ENCODE peak calls at places on chromosome 13, in ten cellular contexts. L is fibroblast of lung; T is CD8-positive, alpha-beta T cell; V is kidney epithelial cell; M is A549; J is prostate gland; X is heart right ventricle; Q is astrocyte of the spinal cord; G is HFF-Myc; E is endothelial cell of umbilical vein. P is an unnamed sample.

GRCh38 chr13:50936681-50937080 is 27.1 kb downstream of the RNASEH2B start:
- DNase-seq in X (no peak), E (no peak), G (no peak), T (no peak), Q (no peak), V (no peak), M (no peak), L (no peak), J (no peak), P (peak)

GRCh38 chr13:76148926-76149325 is 512.8 kb downstream of the LMO7 start:
- DNase-seq in G (no peak), M (no peak), L (peak), T (no peak), X (no peak), V (peak), J (no peak), E (no peak), Q (peak), P (peak)

GRCh38 chr13:79096099-79096498 is 310.0 kb downstream of the RBM26 start:
- DNase-seq in J (no peak), V (no peak), M (no peak), E (no peak), T (no peak), X (no peak), Q (no peak), L (no peak), G (no peak), P (no peak)

GRCh38 chr13:39411501-39411900 is 191.5 kb downstream of the LHFPL6 start:
- DNase-seq in M (no peak), E (no peak), L (peak), V (no peak), G (no peak), J (no peak), Q (no peak), X (no peak), T (no peak), P (no peak)

GRCh38 chr13:86446311-86446710 is 647.1 kb upstream of the SLITRK6 start:
- DNase-seq in E (no peak), G (no peak), L (peak), T (no peak), X (no peak), Q (peak), V (no peak), M (peak), J (no peak), P (peak)

GRCh38 chr13:63124863-63125262 is 1709.2 kb upstream of the PCDH20 start:
- DNase-seq in J (no peak), M (no peak), T (no peak), E (peak), L (peak), Q (peak), V (no peak), G (no peak), X (no peak), P (peak)

GRCh38 chr13:50484472-50485113 is 358.9 kb downstream of the DLEU7 start:
- DNase-seq in X (no peak), V (no peak), Q (no peak), E (no peak), T (no peak), J (no peak), L (peak), G (no peak), M (no peak), P (no peak)

GRCh38 chr13:19185086-19185864 is 3.7 kb upstream of the TUBA3C start:
- DNase-seq in G (no peak), L (no peak), T (peak), X (no peak), Q (no peak), J (peak), E (no peak), V (no peak), M (no peak), P (no peak)

GRCh38 chr13:57123660-57124059 is 17.1 kb upstream of the PRR20A start:
- DNase-seq in J (no peak), G (no peak), E (peak), T (no peak), X (no peak), V (no peak), Q (peak), L (peak), M (no peak), P (no peak)

GRCh38 chr13:29487466-29488454 is 107.7 kb downstream of the SLC7A1 start:
- DNase-seq in Q (no peak), M (no peak), X (no peak), J (no peak), L (no peak), V (no peak), T (no peak), E (no peak), G (no peak), P (no peak)

GRCh38 chr13:100039740-100040139 is 49.2 kb upstream of the PCCA start:
- DNase-seq in M (peak), X (no peak), Q (peak), G (no peak), L (peak), E (no peak), J (no peak), T (no peak), V (no peak), P (peak)

GRCh38 chr13:103812966-103813365 is 746.7 kb upstream of the SLC10A2 start:
- DNase-seq in X (no peak), G (no peak), T (no peak), M (no peak), Q (peak), J (no peak), L (no peak), V (no peak), E (peak), P (no peak)

GRCh38 chr13:28001049-28001448 is 12.6 kb upstream of the URAD start:
- DNase-seq in G (no peak), E (no peak), V (no peak), Q (no peak), M (no peak), J (no peak), T (no peak), L (no peak), X (no peak), P (no peak)

GRCh38 chr13:47708386-47708785 is 292.7 kb downstream of the SUCLA2 start:
- DNase-seq in T (no peak), J (no peak), V (no peak), E (no peak), Q (peak), G (peak), M (no peak), X (no peak), L (peak), P (peak)

GRCh38 chr13:32264407-32264806 is 50.8 kb downstream of the ZAR1L start:
- DNase-seq in J (no peak), V (no peak), L (peak), M (no peak), G (no peak), Q (peak), T (no peak), E (peak), X (peak), P (peak)

GRCh38 chr13:51856998-51857397 is 4.8 kb upstream of the CCDC70 start:
- DNase-seq in L (no peak), J (no peak), M (no peak), X (no peak), Q (no peak), V (no peak), T (no peak), G (no peak), E (no peak), P (no peak)

GRCh38 chr13:92974905-92975429 is 251.6 kb upstream of the GPC6 start:
- DNase-seq in Q (no peak), M (no peak), E (no peak), L (no peak), T (no peak), J (no peak), X (no peak), G (no peak), V (no peak), P (no peak)

GRCh38 chr13:112068531-112069062 is 1.6 kb downstream of the SOX1 start:
- DNase-seq in Q (no peak), T (no peak), L (no peak), E (no peak), M (no peak), V (no peak), J (no peak), X (no peak), G (no peak), P (no peak)

GRCh38 chr13:38223093-38223492 is 126.6 kb upstream of the UFM1 start:
- DNase-seq in G (no peak), T (no peak), M (no peak), E (peak), V (no peak), L (peak), X (no peak), J (no peak), Q (peak), P (peak)

GRCh38 chr13:43732726-43733125 is 54.0 kb downstream of the ENOX1 start:
- DNase-seq in T (no peak), G (no peak), Q (no peak), M (no peak), L (no peak), J (no peak), X (no peak), V (no peak), E (no peak), P (no peak)

GRCh38 chr13:109735567-109735966 is 50.8 kb downstream of the IRS2 start:
- DNase-seq in G (no peak), J (no peak), X (no peak), T (no peak), L (peak), Q (peak), E (no peak), V (no peak), M (no peak), P (no peak)

GRCh38 chr13:27967736-27968315 is 1.3 kb downstream of the CDX2 start:
- DNase-seq in G (no peak), J (no peak), T (no peak), L (no peak), X (no peak), E (no peak), V (no peak), M (no peak), Q (no peak), P (no peak)

GRCh38 chr13:26707122-26708006 is 53.2 kb downstream of the GPR12 start:
- DNase-seq in J (no peak), M (peak), G (peak), V (no peak), E (peak), T (peak), X (no peak), L (peak), Q (peak), P (peak)

GRCh38 chr13:57739791-57740190 is 108.2 kb downstream of the PCDH17 start:
- DNase-seq in Q (peak), X (no peak), L (peak), J (no peak), V (no peak), M (no peak), G (no peak), T (no peak), E (no peak), P (no peak)

GRCh38 chr13:44243198-44243852 is 130.3 kb upstream of the SERP2 start:
- DNase-seq in X (no peak), J (no peak), L (peak), T (no peak), V (peak), Q (peak), E (peak), M (no peak), G (no peak), P (peak)

GRCh38 chr13:31956944-31957644 is 74.5 kb upstream of the FRY start:
- DNase-seq in E (no peak), L (no peak), T (no peak), J (no peak), Q (no peak), V (no peak), G (no peak), M (no peak), X (no peak), P (peak)

GRCh38 chr13:42970824-42971669 is 21.0 kb downstream of the EPSTI1 start:
- DNase-seq in Q (peak), T (no peak), J (no peak), G (peak), L (peak), E (peak), X (no peak), M (peak), V (no peak), P (peak)

GRCh38 chr13:35978607-35979316 is 152.4 kb downstream of the DCLK1 start:
- DNase-seq in L (peak), T (no peak), X (no peak), M (peak), V (no peak), G (peak), Q (peak), E (peak), J (peak), P (peak)

GRCh38 chr13:80873589-80873988 is 532.7 kb upstream of the SPRY2 start:
- DNase-seq in G (no peak), V (no peak), E (no peak), M (no peak), L (peak), J (no peak), X (no peak), Q (no peak), T (no peak), P (no peak)

GRCh38 chr13:90800082-90800746 is 547.3 kb upstream of the MIR17HG start:
- DNase-seq in L (no peak), M (no peak), X (peak), T (no peak), G (no peak), V (no peak), E (no peak), J (no peak), Q (no peak), P (no peak)

GRCh38 chr13:61029064-61029463 is 386.6 kb downstream of the PCDH20 start:
- DNase-seq in M (no peak), E (no peak), X (no peak), Q (no peak), L (no peak), V (no peak), G (no peak), T (no peak), J (no peak), P (no peak)

GRCh38 chr13:113863511-113864302 is at the start of gene GAS6:
- DNase-seq in E (peak), V (no peak), Q (peak), J (peak), X (peak), M (peak), G (no peak), L (peak), T (no peak), P (peak)

GRCh38 chr13:23806874-23807522 is 82.2 kb downstream of the MIPEP start:
- DNase-seq in X (no peak), T (no peak), M (no peak), Q (no peak), V (no peak), E (no peak), L (no peak), G (no peak), J (no peak), P (no peak)

GRCh38 chr13:23811366-23812027 is 77.7 kb downstream of the MIPEP start:
- DNase-seq in V (no peak), M (no peak), L (no peak), J (no peak), G (no peak), E (no peak), Q (no peak), T (no peak), X (no peak), P (no peak)

GRCh38 chr13:23813635-23814034 is 75.6 kb downstream of the MIPEP start:
- DNase-seq in T (no peak), E (no peak), X (no peak), G (no peak), M (no peak), J (no peak), Q (no peak), V (no peak), L (no peak), P (no peak)

GRCh38 chr13:23808803-23809202 is 80.4 kb downstream of the MIPEP start:
- DNase-seq in M (no peak), E (no peak), X (no peak), L (no peak), J (no peak), G (no peak), T (no peak), Q (no peak), V (no peak), P (no peak)

GRCh38 chr13:23810842-23811241 is 78.4 kb downstream of the MIPEP start:
- DNase-seq in V (no peak), M (no peak), G (no peak), Q (no peak), J (no peak), X (no peak), T (no peak), E (no peak), L (no peak), P (no peak)
- TF ChIP-seq CTCF in V (peak), M (no peak), G (no peak), Q (peak), J (no peak), X (no peak), T (no peak), E (no peak), L (peak), P (no peak)

GRCh38 chr13:96091164-96091931 is 1.4 kb downstream of the HS6ST3 start:
- DNase-seq in M (no peak), G (no peak), X (peak), V (no peak), E (peak), L (peak), T (no peak), J (no peak), Q (peak), P (peak)
- H3K4me3 ChIP-seq in M (peak), G (no peak), X (peak), V (peak), E (no peak), L (peak), T (no peak), J (peak), Q (peak), P (peak)

GRCh38 chr13:40694426-40694825 is 28.0 kb upstream of the FOXO1 start:
- DNase-seq in Q (no peak), M (no peak), J (no peak), T (no peak), G (no peak), X (no peak), E (no peak), V (no peak), L (no peak), P (no peak)

GRCh38 chr13:40692946-40693345 is 26.5 kb upstream of the FOXO1 start:
- DNase-seq in E (peak), J (no peak), L (peak), Q (no peak), G (no peak), X (no peak), T (no peak), V (no peak), M (no peak), P (peak)

DNA sequence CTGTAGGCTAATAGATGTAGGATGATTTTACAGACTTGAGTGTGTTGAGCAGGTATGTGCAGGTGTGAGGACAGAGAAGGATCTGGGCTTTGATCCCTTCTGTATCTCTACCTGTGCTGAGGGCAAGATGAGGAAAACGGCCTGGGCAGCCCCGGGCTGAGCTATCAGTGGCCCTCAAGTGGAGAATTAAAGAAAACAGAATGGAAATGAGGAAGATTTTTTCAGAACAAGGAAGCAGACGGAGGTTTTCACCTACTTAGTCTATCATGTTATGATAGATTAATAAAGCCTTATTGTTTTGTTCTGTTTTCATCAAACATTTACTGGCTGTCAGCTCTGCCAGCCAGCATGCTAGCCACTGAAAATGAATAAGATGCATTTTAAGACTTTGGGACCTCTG is 22.3 kb upstream of the FOXO1 start:
- DNase-seq in Q (no peak), E (no peak), L (no peak), V (no peak), M (no peak), J (no peak), G (no peak), T (no peak), X (no peak), P (no peak)
- TF ChIP-seq CTCF in Q (no peak), E (no peak), L (no peak), V (no peak), M (no peak), J (no peak), G (no peak), T (no peak), X (no peak), P (no peak)

DNA sequence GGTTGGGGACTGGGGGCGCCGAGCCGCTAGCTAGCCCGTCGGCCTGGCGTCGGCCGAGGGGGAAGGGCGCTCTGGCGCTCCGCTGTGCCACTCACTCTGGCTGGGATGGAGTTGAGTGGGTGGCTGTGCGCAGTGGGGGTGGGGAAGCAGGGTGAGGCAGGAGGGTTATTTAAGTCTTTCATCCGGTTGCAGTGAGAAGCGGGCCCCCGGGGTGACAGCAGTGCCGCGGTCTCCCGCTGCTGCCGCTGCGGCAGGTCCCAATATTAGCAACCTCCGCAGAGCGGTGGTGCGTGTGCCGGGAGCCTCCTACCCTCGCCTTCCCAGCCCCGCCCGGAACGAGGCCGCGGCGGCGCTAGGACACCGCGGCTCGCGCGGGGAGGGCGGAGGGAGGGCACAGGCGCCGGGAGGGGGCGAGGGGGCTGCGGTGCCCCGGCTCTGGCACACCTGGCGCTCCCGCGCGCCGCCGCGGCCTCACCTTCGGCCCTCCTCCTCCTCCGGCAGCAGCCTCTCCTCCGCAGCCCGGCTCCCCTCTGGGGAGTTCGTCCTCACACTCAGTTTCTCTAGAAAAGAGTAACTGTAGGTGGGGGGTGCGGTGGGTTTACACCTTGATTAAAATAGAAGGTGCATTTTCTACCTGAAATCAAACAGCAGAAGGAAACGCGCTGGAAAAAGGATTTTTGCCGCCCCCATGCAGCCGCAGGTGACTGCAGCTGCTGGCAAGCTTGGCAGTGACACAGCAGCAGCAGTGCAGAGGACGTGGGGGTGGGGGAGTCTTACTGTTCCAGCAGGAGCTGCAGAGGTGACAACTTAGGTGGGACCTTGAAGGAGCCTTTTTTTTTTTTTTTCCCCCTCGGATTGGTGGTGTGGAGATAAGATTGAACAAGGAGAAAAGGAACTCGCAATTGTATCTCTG is 4.5 kb downstream of the FGF9 start:
- DNase-seq in E (no peak), V (no peak), G (no peak), X (peak), T (peak), M (no peak), L (no peak), Q (no peak), J (no peak), P (no peak)
- H3K4me3 ChIP-seq in E (no peak), V (peak), G (no peak), X (peak), T (peak), M (peak), L (no peak), Q (peak), J (peak), P (no peak)

GRCh38 chr13:98480915-98481510 is 95.9 kb downstream of the STK24 start:
- DNase-seq in Q (no peak), E (no peak), J (no peak), L (peak), G (no peak), M (no peak), V (no peak), X (no peak), T (no peak), P (no peak)

GRCh38 chr13:98483636-98484288 is 93.1 kb downstream of the STK24 start:
- DNase-seq in Q (no peak), E (peak), M (no peak), G (no peak), L (peak), J (peak), X (no peak), V (no peak), T (no peak), P (no peak)

GRCh38 chr13:98481511-98481951 is 95.4 kb downstream of the STK24 start:
- DNase-seq in X (no peak), V (no peak), Q (no peak), J (no peak), T (no peak), M (no peak), E (no peak), L (no peak), G (no peak), P (no peak)

GRCh38 chr13:98484289-98485219 is 92.4 kb downstream of the STK24 start:
- DNase-seq in V (peak), L (peak), E (peak), G (no peak), M (peak), Q (peak), X (peak), J (peak), T (peak), P (peak)

GRCh38 chr13:98482476-98483444 is 94.1 kb downstream of the STK24 start:
- DNase-seq in L (peak), G (no peak), E (peak), Q (peak), J (peak), V (no peak), M (no peak), X (peak), T (no peak), P (no peak)
- TF ChIP-seq CTCF in L (peak), G (no peak), E (peak), Q (peak), J (no peak), V (peak), M (no peak), X (peak), T (no peak), P (peak)

DNA sequence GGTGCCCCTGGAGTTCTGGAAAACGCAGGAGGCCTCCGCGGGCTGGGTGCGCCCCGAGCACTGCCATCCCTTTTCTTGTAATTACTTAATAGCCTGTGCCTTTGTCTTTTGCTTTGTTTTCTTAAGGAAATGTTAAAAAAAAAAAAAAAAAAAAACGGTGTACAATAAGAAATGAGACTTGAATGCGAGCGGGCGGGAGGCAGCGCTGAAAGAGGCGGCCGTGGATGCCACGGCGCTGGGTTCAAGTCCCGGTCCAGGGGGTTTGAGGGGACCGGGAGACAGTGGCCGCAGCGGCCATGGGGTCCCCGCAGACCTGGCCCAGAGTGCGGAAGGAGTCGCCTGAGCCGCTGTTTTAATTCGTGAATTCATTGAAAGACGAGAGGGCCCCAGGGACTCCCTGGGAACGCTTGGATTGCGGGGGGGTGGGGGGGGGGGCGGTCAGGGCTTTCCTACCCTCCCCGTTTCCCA is 349.1 kb upstream of the ARGLU1 start:
- DNase-seq in V (no peak), J (no peak), T (no peak), G (no peak), X (peak), L (no peak), E (no peak), M (no peak), Q (no peak), P (no peak)
- H3K4me3 ChIP-seq in V (peak), J (peak), T (no peak), G (no peak), X (peak), L (no peak), E (peak), M (peak), Q (peak), P (peak)

P was measured in fibroblast of the aortic adventitia.